ENCODE peak calls at places on chromosomes 12 and 14, in seven cellular contexts. K is HS-5; S is AG10803; O is stimulated activated CD8-positive, alpha-beta memory T cell treated with anti-CD3 and anti-CD28 coated beads, Interleukin-7, amount 100 ng/mL, for 4 hours; P is NCI-H1694 treated with DMSO at 0.1 percent for 48 hours; E is RCC 7860; Y is astrocyte of the cerebellum. A is an unnamed sample.

GRCh38 chr12:53221203-53222076 is 10.6 kb downstream of the RARG start:
- DNase-seq in O (no peak), Y (no peak), P (peak), S (peak), K (no peak), E (peak), A (peak)

GRCh38 chr12:84976133-84976532 is 59.9 kb downstream of the TSPAN19 start:
- DNase-seq in S (no peak), E (no peak), O (no peak), Y (no peak), P (no peak), K (no peak), A (no peak)

GRCh38 chr12:32353540-32353939 is 45.8 kb upstream of the FGD4 start:
- DNase-seq in Y (no peak), O (no peak), E (no peak), K (no peak), P (no peak), S (no peak), A (no peak)

GRCh38 chr14:102754370-102755262 is 22.6 kb upstream of the TRAF3 start:
- DNase-seq in K (no peak), S (no peak), E (no peak), P (no peak), O (no peak), Y (no peak), A (no peak)

GRCh38 chr12:68420225-68421008 is 88.3 kb upstream of the MDM1 start:
- DNase-seq in K (no peak), P (no peak), E (no peak), S (peak), O (no peak), Y (no peak), A (no peak)

GRCh38 chr14:98136019-98136418 is 1136.0 kb downstream of the BCL11B start:
- DNase-seq in S (no peak), E (no peak), P (no peak), O (no peak), Y (no peak), K (no peak), A (peak)

GRCh38 chr14:67746927-67747326 is 45.2 kb downstream of the RDH12 start:
- DNase-seq in K (no peak), S (no peak), Y (no peak), E (no peak), P (no peak), O (no peak), A (no peak)

GRCh38 chr14:58899317-58899713 is 261.6 kb downstream of the DACT1 start:
- DNase-seq in S (peak), P (no peak), K (peak), E (peak), O (no peak), Y (no peak), A (no peak)

GRCh38 chr14:64201296-64201695 is 92.9 kb downstream of the ESR2 start:
- DNase-seq in S (no peak), Y (no peak), K (no peak), O (no peak), E (no peak), P (no peak), A (no peak)

GRCh38 chr12:121295123-121295745 is 1.3 kb downstream of the CAMKK2 start:
- DNase-seq in O (no peak), P (no peak), E (no peak), K (no peak), S (no peak), Y (no peak), A (no peak)

GRCh38 chr14:24232645-24233537 is at the start of gene GMPR2:
- DNase-seq in S (no peak), P (peak), E (no peak), K (no peak), O (no peak), Y (no peak), A (no peak)

GRCh38 chr12:91413591-91413990 is 231.0 kb upstream of the DCN start:
- DNase-seq in S (peak), P (no peak), K (peak), O (no peak), E (peak), Y (no peak), A (no peak)

GRCh38 chr14:31414190-31414833 is 6.0 kb downstream of the HEATR5A start:
- DNase-seq in Y (no peak), S (no peak), O (no peak), E (no peak), P (no peak), K (no peak), A (no peak)

GRCh38 chr12:104790296-104791125 is 167.6 kb downstream of the SLC41A2 start:
- DNase-seq in S (no peak), Y (no peak), P (no peak), K (no peak), O (peak), E (no peak), A (peak)

A was measured in activated CD8-positive, alpha-beta memory T cell treated with anti-CD3 and anti-CD28 coated beads, Interleukin-2, amount 50 U/mL, for 48 hours.